ENCODE peak calls at places on chromosome 1, in ten cellular contexts. N is activated naive CD4-positive, alpha-beta T cell treated with anti-CD3 and anti-CD28 coated beads, Interleukin-2, amount 10 ng/mL, durations not matched to agents 7 days and 5 days; S is iPS-NIHi11; I is dermis microvascular lymphatic vessel endothelial cell; B is MCF 10A; X is stimulated activated CD8-positive, alpha-beta memory T cell treated with anti-CD3 and anti-CD28 coated beads, Interleukin-15, amount 100 ng/mL, for 1 hour; G is activated CD8-positive, alpha-beta memory T cell treated with anti-CD3 and anti-CD28 coated beads for 1 hour; Y is LoVo; E is cerebellar nuclear complex; T is H54. D is an unnamed sample.

GRCh38 chr1:112676543-112676942 is 2.1 kb downstream of the MOV10 start:
- DNase-seq in N (no peak), S (no peak), I (no peak), B (no peak), X (no peak), G (no peak), Y (no peak), E (no peak), T (no peak), D (no peak)

GRCh38 chr1:26288311-26288941 is 8.5 kb downstream of the SH3BGRL3 start:
- DNase-seq in N (peak), S (no peak), I (no peak), B (no peak), X (no peak), G (no peak), Y (no peak), E (no peak), T (no peak), D (no peak)

GRCh38 chr1:208387908-208388756 is 143.9 kb upstream of the PLXNA2 start:
- DNase-seq in N (no peak), S (no peak), I (no peak), B (no peak), X (no peak), G (no peak), Y (no peak), E (no peak), T (no peak), D (no peak)

GRCh38 chr1:27885114-27885528 is 12.8 kb downstream of the THEMIS2 start:
- DNase-seq in N (no peak), S (no peak), I (no peak), B (no peak), X (no peak), G (no peak), Y (no peak), E (no peak), T (no peak), D (no peak)

GRCh38 chr1:9805006-9805526 is 18.7 kb downstream of the CLSTN1 start:
- DNase-seq in N (no peak), S (no peak), I (no peak), B (no peak), X (no peak), G (no peak), Y (no peak), E (no peak), T (no peak), D (no peak)

GRCh38 chr1:228918335-228918734 is 183.1 kb downstream of the RHOU start:
- DNase-seq in N (no peak), S (no peak), I (no peak), B (no peak), X (no peak), G (no peak), Y (no peak), E (no peak), T (no peak), D (no peak)

GRCh38 chr1:1462318-1462966 is 9.1 kb upstream of the ATAD3B start:
- DNase-seq in N (peak), S (peak), I (peak), B (no peak), X (no peak), G (no peak), Y (no peak), E (no peak), T (no peak), D (no peak)

GRCh38 chr1:12016182-12016581 is 3.1 kb upstream of the MIIP start:
- DNase-seq in N (no peak), S (no peak), I (no peak), B (no peak), X (no peak), G (no peak), Y (no peak), E (no peak), T (no peak), D (no peak)

GRCh38 chr1:227897704-227898438 is 49.9 kb downstream of the WNT9A start:
- DNase-seq in N (peak), S (no peak), I (no peak), B (no peak), X (no peak), G (no peak), Y (no peak), E (no peak), T (no peak), D (no peak)

GRCh38 chr1:100626397-100626796 is 88.5 kb downstream of the GPR88 start:
- DNase-seq in N (no peak), S (no peak), I (peak), B (peak), X (no peak), G (no peak), Y (no peak), E (no peak), T (no peak), D (no peak)

GRCh38 chr1:9807541-9807940 is 16.2 kb downstream of the CLSTN1 start:
- DNase-seq in N (no peak), S (no peak), I (no peak), B (no peak), X (no peak), G (no peak), Y (no peak), E (no peak), T (no peak), D (no peak)

GRCh38 chr1:31348449-31348848 is 24.4 kb downstream of the FABP3 start:
- DNase-seq in N (no peak), S (no peak), I (no peak), B (no peak), X (no peak), G (no peak), Y (no peak), E (no peak), T (no peak), D (peak)

D was measured in NCI-H1694 treated with DMSO at 0.1 percent for 48 hours.